ENCODE peak calls at places on chromosomes 11 and 22, in nine cellular contexts. S is trophoblast cell; Y is RPMI7951; U is NCI-H2081; B is foreskin keratinocyte; A is coronary artery; H is fibroblast of pulmonary artery; P is activated T-cell treated with anti-CD3 and anti-CD28 coated beads, Interleukin-2, amount 50 U/mL, for 72 hours; L is NCI-H1092 treated with DMSO at 0.1 percent for 48 hours. T is an unnamed sample.

GRCh38 chr11:100709233-100709999 is 22.3 kb downstream of the ARHGAP42 start:
- DNase-seq in S (no peak), Y (peak; percentile 63), U (no peak), B (no peak), A (no peak), H (peak; percentile 17), P (no peak), L (no peak), T (no peak)

GRCh38 chr22:42648368-42649260 is 578 bp downstream of the CYB5R3 start:
- DNase-seq in S (no peak), Y (peak; percentile 62), U (no peak), B (no peak), A (no peak), H (peak; percentile 23), P (peak; percentile 33), L (no peak), T (peak; percentile 32)

GRCh38 chr11:5937868-5938602 is 4.0 kb upstream of the OR56A3 start:
- DNase-seq in S (peak; percentile 49), Y (no peak), U (peak; percentile 65), B (no peak), A (no peak), H (no peak), P (no peak), L (no peak), T (no peak)

GRCh38 chr22:40008726-40009125 is 14.0 kb downstream of the FAM83F start:
- DNase-seq in S (no peak), Y (peak; percentile 77), U (no peak), B (no peak), A (no peak), H (no peak), P (no peak), L (no peak), T (no peak)

GRCh38 chr11:92843455-92843854 is 126.0 kb upstream of the MTNR1B start:
- DNase-seq in S (no peak), Y (no peak), U (peak; percentile 16), B (peak; percentile 56), A (no peak), H (no peak), P (no peak), L (no peak), T (no peak)

GRCh38 chr11:92295175-92296137 is 70.8 kb downstream of the FAT3 start:
- DNase-seq in S (no peak), Y (peak; percentile 39), U (no peak), B (no peak), A (no peak), H (peak; percentile 63), P (no peak), L (no peak), T (no peak)

GRCh38 chr22:49297871-49298721 is 529.6 kb downstream of the BRD1 start:
- DNase-seq in S (no peak), Y (no peak), U (no peak), B (no peak), A (peak; percentile 63), H (no peak), P (no peak), L (no peak), T (no peak)

GRCh38 chr22:45948081-45948648 is 28.8 kb downstream of the WNT7B start:
- DNase-seq in S (no peak), Y (no peak), U (peak; percentile 57), B (no peak), A (no peak), H (no peak), P (no peak), L (peak; percentile 31), T (peak; percentile 89)

GRCh38 chr22:43152355-43153071 is 1.2 kb downstream of the TSPO start:
- DNase-seq in S (no peak), Y (peak; percentile 71), U (peak; percentile 67), B (peak; percentile 21), A (peak; percentile 87), H (peak; percentile 45), P (peak; percentile 69), L (no peak), T (peak; percentile 52)

GRCh38 chr11:78187366-78188011 is 937 bp downstream of the KCTD21 start:
- DNase-seq in S (no peak), Y (no peak), U (no peak), B (no peak), A (no peak), H (no peak), P (no peak), L (no peak), T (no peak)

GRCh38 chr11:35523351-35523768 is 2.1 kb downstream of the PAMR1 start:
- DNase-seq in S (no peak), Y (peak; percentile 76), U (no peak), B (no peak), A (no peak), H (no peak), P (no peak), L (no peak), T (no peak)

GRCh38 chr22:48323746-48324145 is 1503.9 kb downstream of the BRD1 start:
- DNase-seq in S (no peak), Y (no peak), U (no peak), B (no peak), A (no peak), H (no peak), P (no peak), L (no peak), T (no peak)

GRCh38 chr11:8354622-8355417 is 91.1 kb upstream of the LMO1 start:
- DNase-seq in S (no peak), Y (no peak), U (peak; percentile 69), B (no peak), A (no peak), H (no peak), P (no peak), L (peak; percentile 50), T (no peak)

GRCh38 chr11:74678041-74678440 is 53.2 kb downstream of the CHRDL2 start:
- DNase-seq in S (no peak), Y (no peak), U (no peak), B (no peak), A (no peak), H (no peak), P (no peak), L (no peak), T (no peak)

GRCh38 chr11:43555811-43556210 is 124.7 kb upstream of the HSD17B12 start:
- DNase-seq in S (no peak), Y (no peak), U (peak; percentile 47), B (no peak), A (no peak), H (peak; percentile 57), P (no peak), L (peak; percentile 21), T (no peak)

GRCh38 chr11:124415356-124415923 is 9.2 kb downstream of the OR8B4 start:
- DNase-seq in S (no peak), Y (peak; percentile 44), U (peak; percentile 31), B (no peak), A (no peak), H (peak; percentile 79), P (no peak), L (peak; percentile 69), T (peak; percentile 8)